ENCODE peak calls at places on chromosomes 2 and 18, in four cellular contexts. One of them, this sample, is unnamed.

GRCh38 chr2:121688820-121689219 is 39.6 kb upstream of the CLASP1 start:
- DNase-seq in IMR-90: no peak
- DNase-seq in H9: no peak
- DNase-seq in H1: no peak
- DNase-seq in this sample: no peak

GRCh38 chr2:37798315-37799005 is 126.6 kb upstream of the RMDN2 start:
- DNase-seq in H1: no peak
- DNase-seq in IMR-90: peak; percentile 35
- DNase-seq in H9: no peak
- DNase-seq in this sample: no peak

GRCh38 chr2:106104332-106105062 is 89.6 kb downstream of the UXS1 start:
- DNase-seq in IMR-90: peak; percentile 66
- DNase-seq in H1: peak; percentile 36
- DNase-seq in H9: peak; percentile 67
- DNase-seq in this sample: peak; percentile 68

GRCh38 chr2:180523629-180524340 is 456.6 kb upstream of the UBE2E3 start:
- DNase-seq in H9: no peak
- DNase-seq in H1: no peak
- DNase-seq in IMR-90: peak; percentile 95
- DNase-seq in this sample: no peak

GRCh38 chr2:84805250-84805917 is 75.5 kb downstream of the TRABD2A start:
- DNase-seq in IMR-90: peak; percentile 44
- DNase-seq in H1: no peak
- DNase-seq in H9: no peak
- DNase-seq in this sample: no peak

GRCh38 chr2:73823916-73824523 is 4.7 kb upstream of the STAMBP start:
- DNase-seq in H9: no peak
- DNase-seq in H1: no peak
- DNase-seq in IMR-90: peak; percentile 91
- DNase-seq in this sample: peak; percentile 66

GRCh38 chr2:240932001-240932723 is 26.0 kb downstream of the CROCC2 start:
- DNase-seq in H9: peak; percentile 24
- DNase-seq in IMR-90: no peak
- DNase-seq in H1: no peak
- DNase-seq in this sample: no peak

GRCh38 chr2:20745924-20746555 is 76.9 kb downstream of the LDAH start:
- DNase-seq in H1: no peak
- DNase-seq in H9: no peak
- DNase-seq in IMR-90: no peak
- DNase-seq in this sample: no peak

GRCh38 chr2:119598576-119598975 is 54.3 kb downstream of the CFAP221 start:
- DNase-seq in IMR-90: no peak
- DNase-seq in H1: no peak
- DNase-seq in H9: no peak
- DNase-seq in this sample: no peak

GRCh38 chr2:127753374-127753773 is 52.1 kb downstream of the SFT2D3 start:
- DNase-seq in H9: no peak
- DNase-seq in H1: no peak
- DNase-seq in IMR-90: no peak
- DNase-seq in this sample: no peak

GRCh38 chr2:142769761-142770160 is 107.7 kb upstream of the KYNU start:
- DNase-seq in IMR-90: peak; percentile 7
- DNase-seq in H9: no peak
- DNase-seq in H1: no peak
- DNase-seq in this sample: no peak

GRCh38 chr2:21620771-21621170 is 497.0 kb downstream of the TDRD15 start:
- DNase-seq in H1: no peak
- DNase-seq in IMR-90: no peak
- DNase-seq in H9: no peak
- DNase-seq in this sample: no peak

GRCh38 chr2:213279961-213280360 is 4.3 kb upstream of the SPAG16 start:
- DNase-seq in H9: no peak
- DNase-seq in IMR-90: no peak
- DNase-seq in H1: no peak
- DNase-seq in this sample: no peak

GRCh38 chr2:135246856-135247255 is 194.8 kb downstream of the RAB3GAP1 start:
- DNase-seq in H1: no peak
- DNase-seq in IMR-90: no peak
- DNase-seq in H9: no peak
- DNase-seq in this sample: no peak

GRCh38 chr2:218788529-218789237 is 6.7 kb downstream of the CYP27A1 start:
- DNase-seq in H1: no peak
- DNase-seq in IMR-90: no peak
- DNase-seq in H9: no peak
- DNase-seq in this sample: peak; percentile 59

GRCh38 chr2:72695676-72696075 is 130.2 kb downstream of the EXOC6B start:
- DNase-seq in IMR-90: no peak
- DNase-seq in H9: no peak
- DNase-seq in H1: no peak
- DNase-seq in this sample: no peak

GRCh38 chr2:96260404-96261260 is 5.2 kb downstream of the TMEM127 start:
- DNase-seq in IMR-90: peak; percentile 92
- DNase-seq in H9: peak; percentile 87
- DNase-seq in H1: no peak
- DNase-seq in this sample: peak; percentile 91

GRCh38 chr2:203534486-203535077 is 519 bp downstream of the RAPH1 start:
- DNase-seq in H1: no peak
- DNase-seq in H9: no peak
- DNase-seq in IMR-90: no peak
- DNase-seq in this sample: no peak

GRCh38 chr2:62938126-62938525 is 112.5 kb upstream of the OTX1 start:
- DNase-seq in H9: no peak
- DNase-seq in H1: no peak
- DNase-seq in IMR-90: peak; percentile 52
- DNase-seq in this sample: no peak

GRCh38 chr2:47528874-47529273 is 125.9 kb downstream of the MSH2 start:
- DNase-seq in H1: no peak
- DNase-seq in IMR-90: peak; percentile 36
- DNase-seq in H9: no peak
- DNase-seq in this sample: no peak

GRCh38 chr2:101756266-101756665 is 58.8 kb downstream of the MAP4K4 start:
- DNase-seq in H9: no peak
- DNase-seq in H1: no peak
- DNase-seq in IMR-90: no peak
- DNase-seq in this sample: no peak

GRCh38 chr18:45456076-45457066 is 158.9 kb upstream of the SLC14A2 start:
- DNase-seq in H1: no peak
- DNase-seq in IMR-90: no peak
- DNase-seq in H9: no peak
- DNase-seq in this sample: peak; percentile 22

GRCh38 chr2:88590998-88591613 is 36.2 kb downstream of the EIF2AK3 start:
- DNase-seq in H1: no peak
- DNase-seq in H9: peak; percentile 40
- DNase-seq in IMR-90: peak; percentile 72
- DNase-seq in this sample: peak; percentile 77

GRCh38 chr2:158464426-158465281 is 7.9 kb downstream of the PKP4 start:
- DNase-seq in IMR-90: peak; percentile 16
- DNase-seq in H1: no peak
- DNase-seq in H9: no peak
- DNase-seq in this sample: no peak

GRCh38 chr2:202693503-202693902 is 58.7 kb downstream of the FAM117B start:
- DNase-seq in IMR-90: no peak
- DNase-seq in H9: no peak
- DNase-seq in H1: no peak
- DNase-seq in this sample: no peak

GRCh38 chr2:69291004-69291650 is 95.9 kb downstream of the GFPT1 start:
- DNase-seq in H1: no peak
- DNase-seq in IMR-90: peak; percentile 86
- DNase-seq in H9: no peak
- DNase-seq in this sample: no peak

GRCh38 chr2:240983996-240984498 is 14.4 kb upstream of the SNED1 start:
- DNase-seq in IMR-90: no peak
- DNase-seq in H9: no peak
- DNase-seq in H1: no peak
- DNase-seq in this sample: no peak

GRCh38 chr18:33113421-33113820 is 327.1 kb downstream of the CCDC178 start:
- DNase-seq in H1: no peak
- DNase-seq in IMR-90: no peak
- DNase-seq in H9: no peak
- DNase-seq in this sample: no peak

GRCh38 chr2:166831930-166832329 is 56.4 kb upstream of the XIRP2 start:
- DNase-seq in H1: no peak
- DNase-seq in H9: no peak
- DNase-seq in IMR-90: peak; percentile 7
- DNase-seq in this sample: peak; percentile 23

GRCh38 chr2:165475270-165476004 is 5.9 kb downstream of the CSRNP3 start:
- DNase-seq in IMR-90: no peak
- DNase-seq in H1: no peak
- DNase-seq in H9: no peak
- DNase-seq in this sample: no peak

GRCh38 chr18:67359868-67360838 is 156.4 kb downstream of the DSEL start:
- DNase-seq in IMR-90: peak; percentile 96
- DNase-seq in H9: no peak
- DNase-seq in H1: no peak
- DNase-seq in this sample: no peak

GRCh38 chr2:201149064-201149820 is 33.3 kb downstream of the CFLAR start:
- DNase-seq in H1: no peak
- DNase-seq in IMR-90: peak; percentile 96
- DNase-seq in H9: no peak
- DNase-seq in this sample: peak; percentile 27

GRCh38 chr18:32576296-32576916 is 105.7 kb upstream of the GAREM1 start:
- DNase-seq in H1: no peak
- DNase-seq in IMR-90: peak; percentile 5
- DNase-seq in H9: peak; percentile 46
- DNase-seq in this sample: peak; percentile 62

GRCh38 chr2:32330136-32330535 is 26.7 kb upstream of the BIRC6 start:
- DNase-seq in IMR-90: peak; percentile 20
- DNase-seq in H1: no peak
- DNase-seq in H9: no peak
- DNase-seq in this sample: no peak

GRCh38 chr2:218387369-218388194 is 5.5 kb downstream of the SLC11A1 start:
- DNase-seq in H1: no peak
- DNase-seq in H9: peak; percentile 88
- DNase-seq in IMR-90: peak; percentile 80
- DNase-seq in this sample: peak; percentile 83

GRCh38 chr2:121613774-121614173 is 35.5 kb downstream of the CLASP1 start:
- DNase-seq in IMR-90: peak; percentile 19
- DNase-seq in H9: no peak
- DNase-seq in H1: no peak
- DNase-seq in this sample: no peak

GRCh38 chr2:74889159-74889558 is 55.2 kb downstream of the HK2 start:
- DNase-seq in IMR-90: no peak
- DNase-seq in H1: no peak
- DNase-seq in H9: no peak
- DNase-seq in this sample: no peak
- H3K56ac ChIP-seq in IMR-90: no peak overlapping the region
- H3K56ac ChIP-seq in H1: no peak overlapping the region
- H3K56ac ChIP-seq in H9: no peak overlapping the region
- H3K56ac ChIP-seq in this sample: no peak overlapping the region

GRCh38 chr2:162230761-162231160 is 12.5 kb downstream of the FAP start:
- DNase-seq in IMR-90: no peak
- DNase-seq in H9: no peak
- DNase-seq in H1: no peak
- DNase-seq in this sample: no peak

GRCh38 chr2:162232027-162232426 is 11.2 kb downstream of the FAP start:
- DNase-seq in H9: no peak
- DNase-seq in H1: no peak
- DNase-seq in IMR-90: no peak
- DNase-seq in this sample: no peak

GRCh38 chr2:162232611-162233115 is 10.6 kb downstream of the FAP start:
- DNase-seq in H1: no peak
- DNase-seq in IMR-90: no peak
- DNase-seq in H9: no peak
- DNase-seq in this sample: no peak

GRCh38 chr2:162233197-162233596 is 10.0 kb downstream of the FAP start:
- DNase-seq in IMR-90: peak; percentile 76
- DNase-seq in H9: no peak
- DNase-seq in H1: no peak
- DNase-seq in this sample: no peak

DNA sequence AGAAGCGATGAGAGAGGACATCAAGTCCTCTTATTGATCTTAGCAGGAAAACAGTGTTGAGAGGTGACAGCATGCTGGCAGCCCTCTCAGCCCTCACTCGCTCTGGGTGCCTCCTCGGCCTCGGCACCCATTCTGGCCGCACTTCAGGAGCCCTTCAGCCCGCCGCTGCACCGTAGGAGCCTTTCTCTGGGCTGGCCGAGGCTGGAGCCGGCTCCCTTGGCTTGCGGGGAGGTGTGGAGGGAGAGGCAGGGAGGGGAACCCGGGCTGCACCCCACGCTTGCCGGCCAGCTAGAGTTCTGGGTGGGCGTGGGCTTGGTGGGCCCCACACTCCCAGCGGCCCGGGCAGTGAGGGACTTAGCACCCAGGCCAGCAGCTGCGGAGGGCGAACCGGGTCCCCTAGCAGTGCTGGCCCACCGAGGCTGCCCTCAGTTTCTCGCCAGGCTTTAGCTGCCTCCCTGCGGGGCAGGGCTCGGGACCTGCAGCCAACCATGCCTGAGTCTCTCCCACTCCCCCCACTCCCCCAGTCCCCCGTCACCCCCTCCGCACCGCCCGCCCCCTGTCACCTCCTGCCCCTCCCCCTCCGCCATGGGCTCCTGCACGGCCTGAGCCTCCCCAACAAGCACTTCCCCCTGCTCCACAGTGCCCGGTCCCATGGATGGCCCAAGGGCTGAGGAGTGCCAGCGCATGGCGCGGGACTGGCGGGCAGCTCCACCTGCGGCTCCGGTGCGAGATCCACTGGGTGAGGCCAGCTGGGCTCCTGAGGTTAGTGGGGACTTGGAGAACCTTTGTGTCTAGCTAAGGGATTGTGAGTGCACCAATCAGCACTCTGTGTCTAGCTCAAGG is 8.4 kb downstream of the FAP start:
- DNase-seq in H9: no peak
- DNase-seq in H1: no peak
- DNase-seq in IMR-90: no peak
- DNase-seq in this sample: no peak
- H3K18ac ChIP-seq in H9: no peak overlapping the region
- H3K18ac ChIP-seq in H1: no peak overlapping the region
- H3K18ac ChIP-seq in IMR-90: peak overlapping the region; percentile 47
- H3K18ac ChIP-seq in this sample: no peak overlapping the region

DNA sequence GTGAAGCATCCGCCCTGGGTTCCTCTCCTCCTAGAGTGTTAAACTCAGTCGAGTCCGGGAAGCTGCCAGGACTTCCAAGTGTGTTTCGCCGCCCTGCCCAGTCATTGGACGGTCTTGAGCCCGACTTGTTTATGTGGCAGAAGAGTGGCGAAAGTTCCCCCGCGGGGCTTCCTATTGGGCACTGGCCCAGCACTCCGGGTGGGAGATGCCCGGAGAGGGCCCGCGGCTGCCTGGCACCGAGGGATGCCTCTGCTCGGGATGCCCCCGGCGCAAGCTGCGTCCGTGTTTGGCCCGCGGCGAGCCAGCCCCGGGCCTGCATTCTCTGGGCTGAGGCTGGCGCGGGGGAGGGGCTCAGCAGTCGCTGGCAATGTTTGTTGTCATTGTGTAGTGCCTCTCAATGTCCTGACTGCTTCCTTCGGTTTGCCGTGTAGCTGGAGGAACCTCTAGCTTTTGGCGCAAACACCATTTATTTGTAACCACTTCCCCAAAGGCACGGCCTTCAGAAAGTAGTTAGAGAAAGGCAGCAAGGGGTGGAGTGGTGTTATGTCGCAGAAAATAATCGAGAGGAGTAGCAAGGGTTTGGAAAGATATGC is 1.2 kb downstream of the CYBRD1 start:
- DNase-seq in H1: no peak
- DNase-seq in IMR-90: peak; percentile 76
- DNase-seq in H9: peak; percentile 81
- DNase-seq in this sample: peak; percentile 92
- H4K8ac ChIP-seq in H1: peak overlapping the region; percentile 68
- H4K8ac ChIP-seq in IMR-90: peak overlapping the region; percentile 2
- H4K8ac ChIP-seq in H9: no peak overlapping the region
- H4K8ac ChIP-seq in this sample: no peak overlapping the region

GRCh38 chr18:70377857-70378701 is 89.2 kb downstream of the SOCS6 start:
- DNase-seq in H9: no peak
- DNase-seq in IMR-90: no peak
- DNase-seq in H1: no peak
- DNase-seq in this sample: no peak
- H3K56ac ChIP-seq in H9: no peak overlapping the region
- H3K56ac ChIP-seq in IMR-90: no peak overlapping the region
- H3K56ac ChIP-seq in H1: no peak overlapping the region
- H3K56ac ChIP-seq in this sample: no peak overlapping the region